ENCODE peak calls at places on chromosomes 2 and 18, in eight cellular contexts. One of them, this sample, is unnamed.

GRCh38 chr18:21393986-21394385 is 152.0 kb downstream of the GREB1L start:
- DNase-seq in colonic mucosa: no peak
- DNase-seq in sigmoid colon: no peak
- DNase-seq in AG04450: no peak
- DNase-seq in progenitor cell of endocrine pancreas: no peak
- DNase-seq in stimulated activated CD4-positive, alpha-beta T cell treated with anti-CD3 and anti-CD28 coated beads, Interleukin-1b, Interleukin-23, amount 100 ng/mL, for 48 hours: no peak
- DNase-seq in iris pigment epithelial cell: no peak
- DNase-seq in activated CD4-positive, alpha-beta T cell treated with anti-CD3 and anti-CD28 coated beads, Interleukin-2, amount 50 U/mL, for 1 hour: no peak
- DNase-seq in this sample: peak; percentile 64

GRCh38 chr2:106997204-106997603 is 111.2 kb upstream of the ST6GAL2 start:
- DNase-seq in colonic mucosa: no peak
- DNase-seq in sigmoid colon: no peak
- DNase-seq in AG04450: no peak
- DNase-seq in progenitor cell of endocrine pancreas: no peak
- DNase-seq in stimulated activated CD4-positive, alpha-beta T cell treated with anti-CD3 and anti-CD28 coated beads, Interleukin-1b, Interleukin-23, amount 100 ng/mL, for 48 hours: no peak
- DNase-seq in iris pigment epithelial cell: no peak
- DNase-seq in activated CD4-positive, alpha-beta T cell treated with anti-CD3 and anti-CD28 coated beads, Interleukin-2, amount 50 U/mL, for 1 hour: no peak
- DNase-seq in this sample: no peak

GRCh38 chr2:188474316-188474715 is 182.6 kb downstream of the GULP1 start:
- DNase-seq in colonic mucosa: no peak
- DNase-seq in sigmoid colon: no peak
- DNase-seq in AG04450: no peak
- DNase-seq in progenitor cell of endocrine pancreas: no peak
- DNase-seq in stimulated activated CD4-positive, alpha-beta T cell treated with anti-CD3 and anti-CD28 coated beads, Interleukin-1b, Interleukin-23, amount 100 ng/mL, for 48 hours: no peak
- DNase-seq in iris pigment epithelial cell: no peak
- DNase-seq in activated CD4-positive, alpha-beta T cell treated with anti-CD3 and anti-CD28 coated beads, Interleukin-2, amount 50 U/mL, for 1 hour: no peak
- DNase-seq in this sample: no peak

GRCh38 chr18:36451454-36452251 is 154.1 kb downstream of the FHOD3 start:
- DNase-seq in colonic mucosa: peak; percentile 28
- DNase-seq in sigmoid colon: no peak
- DNase-seq in AG04450: no peak
- DNase-seq in progenitor cell of endocrine pancreas: no peak
- DNase-seq in stimulated activated CD4-positive, alpha-beta T cell treated with anti-CD3 and anti-CD28 coated beads, Interleukin-1b, Interleukin-23, amount 100 ng/mL, for 48 hours: no peak
- DNase-seq in iris pigment epithelial cell: no peak
- DNase-seq in activated CD4-positive, alpha-beta T cell treated with anti-CD3 and anti-CD28 coated beads, Interleukin-2, amount 50 U/mL, for 1 hour: no peak
- DNase-seq in this sample: no peak

GRCh38 chr18:45456076-45457066 is 158.9 kb upstream of the SLC14A2 start:
- DNase-seq in colonic mucosa: no peak
- DNase-seq in sigmoid colon: no peak
- DNase-seq in AG04450: no peak
- DNase-seq in progenitor cell of endocrine pancreas: no peak
- DNase-seq in stimulated activated CD4-positive, alpha-beta T cell treated with anti-CD3 and anti-CD28 coated beads, Interleukin-1b, Interleukin-23, amount 100 ng/mL, for 48 hours: no peak
- DNase-seq in iris pigment epithelial cell: no peak
- DNase-seq in activated CD4-positive, alpha-beta T cell treated with anti-CD3 and anti-CD28 coated beads, Interleukin-2, amount 50 U/mL, for 1 hour: no peak
- DNase-seq in this sample: no peak

GRCh38 chr2:241855245-241855887 is 3.3 kb downstream of the PDCD1 start:
- DNase-seq in colonic mucosa: no peak
- DNase-seq in sigmoid colon: peak; percentile 65
- DNase-seq in AG04450: no peak
- DNase-seq in progenitor cell of endocrine pancreas: no peak
- DNase-seq in stimulated activated CD4-positive, alpha-beta T cell treated with anti-CD3 and anti-CD28 coated beads, Interleukin-1b, Interleukin-23, amount 100 ng/mL, for 48 hours: no peak
- DNase-seq in iris pigment epithelial cell: no peak
- DNase-seq in activated CD4-positive, alpha-beta T cell treated with anti-CD3 and anti-CD28 coated beads, Interleukin-2, amount 50 U/mL, for 1 hour: no peak
- DNase-seq in this sample: no peak

GRCh38 chr2:182779323-182779722 is 63.3 kb downstream of the DNAJC10 start:
- DNase-seq in colonic mucosa: no peak
- DNase-seq in sigmoid colon: no peak
- DNase-seq in AG04450: no peak
- DNase-seq in progenitor cell of endocrine pancreas: no peak
- DNase-seq in stimulated activated CD4-positive, alpha-beta T cell treated with anti-CD3 and anti-CD28 coated beads, Interleukin-1b, Interleukin-23, amount 100 ng/mL, for 48 hours: no peak
- DNase-seq in iris pigment epithelial cell: no peak
- DNase-seq in activated CD4-positive, alpha-beta T cell treated with anti-CD3 and anti-CD28 coated beads, Interleukin-2, amount 50 U/mL, for 1 hour: no peak
- DNase-seq in this sample: no peak

GRCh38 chr2:230863442-230864121 is 1.2 kb upstream of the ITM2C start:
- DNase-seq in colonic mucosa: no peak
- DNase-seq in sigmoid colon: no peak
- DNase-seq in AG04450: no peak
- DNase-seq in progenitor cell of endocrine pancreas: no peak
- DNase-seq in stimulated activated CD4-positive, alpha-beta T cell treated with anti-CD3 and anti-CD28 coated beads, Interleukin-1b, Interleukin-23, amount 100 ng/mL, for 48 hours: no peak
- DNase-seq in iris pigment epithelial cell: no peak
- DNase-seq in activated CD4-positive, alpha-beta T cell treated with anti-CD3 and anti-CD28 coated beads, Interleukin-2, amount 50 U/mL, for 1 hour: no peak
- DNase-seq in this sample: no peak

GRCh38 chr2:65754219-65754618 is 321.8 kb upstream of the SPRED2 start:
- DNase-seq in colonic mucosa: no peak
- DNase-seq in sigmoid colon: no peak
- DNase-seq in AG04450: no peak
- DNase-seq in progenitor cell of endocrine pancreas: no peak
- DNase-seq in stimulated activated CD4-positive, alpha-beta T cell treated with anti-CD3 and anti-CD28 coated beads, Interleukin-1b, Interleukin-23, amount 100 ng/mL, for 48 hours: no peak
- DNase-seq in iris pigment epithelial cell: peak; percentile 23
- DNase-seq in activated CD4-positive, alpha-beta T cell treated with anti-CD3 and anti-CD28 coated beads, Interleukin-2, amount 50 U/mL, for 1 hour: no peak
- DNase-seq in this sample: no peak

GRCh38 chr18:48022531-48023330 is 92.3 kb upstream of the SMAD2 start:
- DNase-seq in colonic mucosa: no peak
- DNase-seq in sigmoid colon: peak; percentile 40
- DNase-seq in AG04450: no peak
- DNase-seq in progenitor cell of endocrine pancreas: no peak
- DNase-seq in stimulated activated CD4-positive, alpha-beta T cell treated with anti-CD3 and anti-CD28 coated beads, Interleukin-1b, Interleukin-23, amount 100 ng/mL, for 48 hours: no peak
- DNase-seq in iris pigment epithelial cell: peak; percentile 65
- DNase-seq in activated CD4-positive, alpha-beta T cell treated with anti-CD3 and anti-CD28 coated beads, Interleukin-2, amount 50 U/mL, for 1 hour: no peak
- DNase-seq in this sample: peak; percentile 64

GRCh38 chr2:100214265-100214961 is 72.0 kb upstream of the AFF3 start:
- DNase-seq in colonic mucosa: no peak
- DNase-seq in sigmoid colon: peak; percentile 87
- DNase-seq in AG04450: no peak
- DNase-seq in progenitor cell of endocrine pancreas: no peak
- DNase-seq in stimulated activated CD4-positive, alpha-beta T cell treated with anti-CD3 and anti-CD28 coated beads, Interleukin-1b, Interleukin-23, amount 100 ng/mL, for 48 hours: no peak
- DNase-seq in iris pigment epithelial cell: peak; percentile 76
- DNase-seq in activated CD4-positive, alpha-beta T cell treated with anti-CD3 and anti-CD28 coated beads, Interleukin-2, amount 50 U/mL, for 1 hour: no peak
- DNase-seq in this sample: no peak

GRCh38 chr18:73119574-73119973 is 251.8 kb upstream of the NETO1 start:
- DNase-seq in colonic mucosa: no peak
- DNase-seq in sigmoid colon: no peak
- DNase-seq in AG04450: no peak
- DNase-seq in progenitor cell of endocrine pancreas: no peak
- DNase-seq in stimulated activated CD4-positive, alpha-beta T cell treated with anti-CD3 and anti-CD28 coated beads, Interleukin-1b, Interleukin-23, amount 100 ng/mL, for 48 hours: no peak
- DNase-seq in iris pigment epithelial cell: no peak
- DNase-seq in activated CD4-positive, alpha-beta T cell treated with anti-CD3 and anti-CD28 coated beads, Interleukin-2, amount 50 U/mL, for 1 hour: no peak
- DNase-seq in this sample: no peak

GRCh38 chr18:76205906-76206305 is 289.1 kb downstream of the ZNF516 start:
- DNase-seq in colonic mucosa: no peak
- DNase-seq in sigmoid colon: no peak
- DNase-seq in AG04450: no peak
- DNase-seq in progenitor cell of endocrine pancreas: no peak
- DNase-seq in stimulated activated CD4-positive, alpha-beta T cell treated with anti-CD3 and anti-CD28 coated beads, Interleukin-1b, Interleukin-23, amount 100 ng/mL, for 48 hours: no peak
- DNase-seq in iris pigment epithelial cell: no peak
- DNase-seq in activated CD4-positive, alpha-beta T cell treated with anti-CD3 and anti-CD28 coated beads, Interleukin-2, amount 50 U/mL, for 1 hour: no peak
- DNase-seq in this sample: no peak

GRCh38 chr2:3575534-3576324 is 669 bp downstream of the RPS7 start:
- DNase-seq in colonic mucosa: peak; percentile 29
- DNase-seq in sigmoid colon: no peak
- DNase-seq in AG04450: no peak
- DNase-seq in progenitor cell of endocrine pancreas: peak; percentile 18
- DNase-seq in stimulated activated CD4-positive, alpha-beta T cell treated with anti-CD3 and anti-CD28 coated beads, Interleukin-1b, Interleukin-23, amount 100 ng/mL, for 48 hours: peak; percentile 21
- DNase-seq in iris pigment epithelial cell: no peak
- DNase-seq in activated CD4-positive, alpha-beta T cell treated with anti-CD3 and anti-CD28 coated beads, Interleukin-2, amount 50 U/mL, for 1 hour: peak; percentile 29
- DNase-seq in this sample: no peak

This sample was measured in ascending aorta.